ENCODE peak calls at places on chromosomes 7 and 10, in eight cellular contexts. K is NCI-H1092; L is Caki2; U is left ventricle myocardium inferior; S is CD4-positive, alpha-beta T cell; T is GM23248; I is activated T-cell treated with anti-CD3 and anti-CD28 coated beads, Interleukin-2, amount 50 U/mL, for 72 hours; G is SHP77 treated with DMSO at 0.1 percent for 48 hours. R is an unnamed sample.

GRCh38 chr10:11846542-11846941 is 23.4 kb downstream of the PROSER2 start:
- DNase-seq in S (no peak), K (no peak), I (no peak), T (no peak), U (no peak), L (peak), G (no peak), R (no peak)

GRCh38 chr7:6533893-6534804 is 17.1 kb downstream of the GRID2IP start:
- DNase-seq in I (peak), K (no peak), U (no peak), G (no peak), L (no peak), T (no peak), S (no peak), R (peak)

GRCh38 chr10:80670774-80671173 is 133.1 kb downstream of the SH2D4B start:
- DNase-seq in L (no peak), T (no peak), I (no peak), U (no peak), G (no peak), K (no peak), S (no peak), R (no peak)

GRCh38 chr10:98696516-98696915 is 249.8 kb upstream of the HPS1 start:
- DNase-seq in L (no peak), U (no peak), T (no peak), G (no peak), I (no peak), K (no peak), S (no peak), R (no peak)

GRCh38 chr10:13376771-13377170 is 28.7 kb upstream of the SEPHS1 start:
- DNase-seq in I (no peak), T (no peak), G (no peak), U (no peak), L (no peak), K (no peak), S (no peak), R (no peak)

GRCh38 chr7:98234429-98235147 is 17.4 kb downstream of the TECPR1 start:
- DNase-seq in S (no peak), T (no peak), U (no peak), I (no peak), G (no peak), L (no peak), K (no peak), R (no peak)

GRCh38 chr10:29239569-29240472 is 49.0 kb upstream of the LYZL1 start:
- DNase-seq in S (no peak), U (no peak), T (peak), G (no peak), K (peak), I (no peak), L (no peak), R (no peak)

GRCh38 chr10:84172435-84173356 is 905 bp upstream of the GPR15LG start:
- DNase-seq in K (no peak), U (no peak), I (no peak), G (no peak), S (no peak), T (no peak), L (peak), R (no peak)

GRCh38 chr10:96842896-96843723 is 11.0 kb downstream of the LCOR start:
- DNase-seq in T (no peak), G (no peak), U (no peak), K (no peak), I (no peak), L (peak), S (no peak), R (no peak)

GRCh38 chr10:125060851-125061556 is 99.4 kb downstream of the CTBP2 start:
- DNase-seq in I (peak), G (peak), T (peak), K (peak), S (peak), U (peak), L (peak), R (no peak)

R was measured in MM.1S.